ENCODE peak calls at places on chromosomes 7 and 10, in ten cellular contexts. K is glutamatergic neuron; I is SK-N-DZ; H is T-helper 22 cell; N is stimulated activated naive CD4-positive, alpha-beta T cell; Y is NCI-H2107; R is skeletal muscle cell; S is ELR; A is suprapubic skin; O is T follicular helper cell. T is an unnamed sample.

GRCh38 chr7:114627231-114627630 is 212.6 kb downstream of the FOXP2 start:
- DNase-seq in K (no peak), I (no peak), H (no peak), N (no peak), Y (no peak), R (no peak), S (no peak), A (no peak), O (no peak), T (no peak)

GRCh38 chr7:130841416-130841815 is 107.4 kb upstream of the KLF14 start:
- DNase-seq in K (no peak), I (no peak), H (no peak), N (no peak), Y (no peak), R (no peak), S (no peak), A (no peak), O (no peak), T (no peak)

GRCh38 chr10:93993782-93994668 is at the start of gene PLCE1:
- DNase-seq in K (peak), I (peak), H (no peak), N (no peak), Y (no peak), R (no peak), S (peak), A (no peak), O (no peak), T (peak)

GRCh38 chr10:63670291-63670898 is 149.2 kb downstream of the REEP3 start:
- DNase-seq in K (no peak), I (no peak), H (no peak), N (no peak), Y (no peak), R (peak), S (no peak), A (no peak), O (no peak), T (no peak)

GRCh38 chr7:5550831-5551230 is 127.2 kb upstream of the TNRC18 start:
- DNase-seq in K (no peak), I (no peak), H (no peak), N (no peak), Y (no peak), R (no peak), S (no peak), A (no peak), O (no peak), T (no peak)

GRCh38 chr10:58641708-58642107 is 129.0 kb downstream of the BICC1 start:
- DNase-seq in K (no peak), I (no peak), H (no peak), N (no peak), Y (no peak), R (peak), S (peak), A (no peak), O (no peak), T (no peak)

GRCh38 chr7:43584200-43584586 is 1.3 kb downstream of the STK17A start:
- DNase-seq in K (no peak), I (no peak), H (no peak), N (no peak), Y (no peak), R (no peak), S (peak), A (no peak), O (peak), T (peak)

GRCh38 chr10:49384268-49384953 is 11.5 kb downstream of the DRGX start:
- DNase-seq in K (no peak), I (no peak), H (no peak), N (no peak), Y (no peak), R (no peak), S (no peak), A (no peak), O (no peak), T (no peak)

GRCh38 chr7:157292770-157293412 is 43.9 kb upstream of the DNAJB6 start:
- DNase-seq in K (no peak), I (no peak), H (no peak), N (no peak), Y (no peak), R (no peak), S (no peak), A (no peak), O (no peak), T (peak)

GRCh38 chr10:118951218-118951617 is 78.3 kb upstream of the NANOS1 start:
- DNase-seq in K (no peak), I (no peak), H (no peak), N (no peak), Y (no peak), R (no peak), S (no peak), A (no peak), O (no peak), T (no peak)

GRCh38 chr10:102919237-102919959 is 1.3 kb downstream of the CNNM2 start:
- DNase-seq in K (peak), I (peak), H (no peak), N (no peak), Y (no peak), R (no peak), S (peak), A (peak), O (no peak), T (peak)

GRCh38 chr10:102917962-102918816 is at the start of gene CNNM2:
- DNase-seq in K (peak), I (peak), H (peak), N (peak), Y (peak), R (peak), S (peak), A (peak), O (peak), T (peak)

GRCh38 chr10:75596930-75597629 is 165.7 kb downstream of the LRMDA start:
- DNase-seq in K (no peak), I (no peak), H (no peak), N (no peak), Y (no peak), R (no peak), S (no peak), A (no peak), O (no peak), T (no peak)

GRCh38 chr7:47473499-47474210 is 108.3 kb downstream of the TNS3 start:
- DNase-seq in K (no peak), I (no peak), H (no peak), N (no peak), Y (no peak), R (no peak), S (peak), A (no peak), O (no peak), T (no peak)

GRCh38 chr7:157410831-157411556 is 74.2 kb downstream of the DNAJB6 start:
- DNase-seq in K (no peak), I (no peak), H (no peak), N (no peak), Y (no peak), R (no peak), S (no peak), A (no peak), O (no peak), T (no peak)

GRCh38 chr10:91493313-91493712 is 83.2 kb downstream of the HECTD2 start:
- DNase-seq in K (no peak), I (no peak), H (no peak), N (no peak), Y (no peak), R (peak), S (peak), A (no peak), O (no peak), T (no peak)

GRCh38 chr10:30940279-30940678 is 91.4 kb downstream of the ZNF438 start:
- DNase-seq in K (no peak), I (no peak), H (no peak), N (no peak), Y (no peak), R (no peak), S (no peak), A (no peak), O (no peak), T (no peak)

GRCh38 chr10:48731654-48732053 is 47.0 kb downstream of the WDFY4 start:
- DNase-seq in K (no peak), I (no peak), H (no peak), N (no peak), Y (no peak), R (no peak), S (no peak), A (no peak), O (no peak), T (no peak)

GRCh38 chr10:12782537-12782936 is 219.0 kb downstream of the CCDC3 start:
- DNase-seq in K (peak), I (peak), H (no peak), N (no peak), Y (no peak), R (no peak), S (peak), A (no peak), O (no peak), T (no peak)

GRCh38 chr10:31134303-31134928 is 102.8 kb upstream of the ZNF438 start:
- DNase-seq in K (no peak), I (peak), H (no peak), N (no peak), Y (peak), R (no peak), S (peak), A (no peak), O (no peak), T (peak)

GRCh38 chr10:12975266-12975665 is 26.2 kb downstream of the CCDC3 start:
- DNase-seq in K (no peak), I (no peak), H (no peak), N (no peak), Y (no peak), R (no peak), S (peak), A (no peak), O (no peak), T (no peak)

GRCh38 chr7:48637382-48637781 is 287.0 kb upstream of the CDC14C start:
- DNase-seq in K (no peak), I (no peak), H (no peak), N (no peak), Y (no peak), R (no peak), S (no peak), A (no peak), O (no peak), T (no peak)

T was measured in upper lobe of left lung.